ENCODE peak calls at places on chromosomes 5 and 9, in eight cellular contexts. Q is stimulated activated CD8-positive, alpha-beta memory T cell treated with anti-CD3 and anti-CD28 coated beads, Interleukin-15, amount 100 ng/mL, for 48 hours; H is Calu3; P is stimulated activated effector memory CD8-positive, alpha-beta T cell treated with anti-CD3 and anti-CD28 coated beads, Interleukin-12 subunit alpha, Interleukin-12 subunit beta, amount 100 ng/mL, for 72 hours; R is lung; Z is cardiac fibroblast; C is GM04504; D is KG1. K is an unnamed sample.

GRCh38 chr5:132283423-132284043 is 10.7 kb upstream of the SLC22A4 start:
- DNase-seq in Q (no peak), H (peak), P (no peak), R (no peak), Z (peak), C (no peak), D (no peak), K (peak)

GRCh38 chr9:91177661-91178280 is 183.9 kb downstream of the AUH start:
- DNase-seq in Q (peak), H (no peak), P (no peak), R (peak), Z (no peak), C (no peak), D (no peak), K (peak)

GRCh38 chr5:53006920-53007890 is 18.1 kb downstream of the ITGA2 start:
- DNase-seq in Q (no peak), H (no peak), P (no peak), R (no peak), Z (no peak), C (no peak), D (no peak), K (no peak)

GRCh38 chr5:163913548-163913947 is 408.1 kb downstream of the MAT2B start:
- DNase-seq in Q (no peak), H (no peak), P (no peak), R (no peak), Z (no peak), C (no peak), D (no peak), K (no peak)

GRCh38 chr5:17314907-17315471 is 97.6 kb downstream of the BASP1 start:
- DNase-seq in Q (no peak), H (no peak), P (no peak), R (no peak), Z (peak), C (no peak), D (no peak), K (no peak)

GRCh38 chr5:108303086-108303485 is 78.8 kb downstream of the FBXL17 start:
- DNase-seq in Q (no peak), H (no peak), P (no peak), R (no peak), Z (no peak), C (no peak), D (no peak), K (no peak)

GRCh38 chr5:169938439-169938838 is 41.9 kb downstream of the INSYN2B start:
- DNase-seq in Q (no peak), H (no peak), P (no peak), R (no peak), Z (no peak), C (no peak), D (no peak), K (no peak)

GRCh38 chr5:141756196-141756595 is 74.2 kb upstream of the ARAP3 start:
- DNase-seq in Q (no peak), H (no peak), P (no peak), R (no peak), Z (no peak), C (no peak), D (no peak), K (no peak)

GRCh38 chr5:142872795-142873194 is 102.6 kb downstream of the ARHGAP26 start:
- DNase-seq in Q (no peak), H (peak), P (no peak), R (no peak), Z (peak), C (no peak), D (no peak), K (no peak)

GRCh38 chr5:177985430-177986040 is 10.5 kb downstream of the PROP1 start:
- DNase-seq in Q (no peak), H (no peak), P (no peak), R (no peak), Z (no peak), C (no peak), D (no peak), K (no peak)

GRCh38 chr5:127565586-127566270 is 48.3 kb downstream of the PRRC1 start:
- DNase-seq in Q (no peak), H (no peak), P (no peak), R (no peak), Z (no peak), C (no peak), D (no peak), K (no peak)

GRCh38 chr5:95861221-95861857 is 38.8 kb upstream of the GLRX start:
- DNase-seq in Q (no peak), H (peak), P (no peak), R (peak), Z (peak), C (peak), D (no peak), K (peak)

GRCh38 chr5:144162686-144163085 is 7.8 kb downstream of the YIPF5 start:
- DNase-seq in Q (no peak), H (no peak), P (no peak), R (no peak), Z (peak), C (no peak), D (no peak), K (no peak)

GRCh38 chr5:138649316-138649720 is 74.1 kb upstream of the HSPA9 start:
- DNase-seq in Q (no peak), H (no peak), P (no peak), R (no peak), Z (no peak), C (no peak), D (no peak), K (no peak)

GRCh38 chr5:156431956-156432829 is 105.2 kb downstream of the SGCD start:
- DNase-seq in Q (no peak), H (no peak), P (no peak), R (no peak), Z (no peak), C (no peak), D (no peak), K (no peak)